ENCODE peak calls at places on chromosomes 3 and 15, in six cellular contexts. U is fibroblast of lung, Q is hepatocyte, L is spleen, X is ascending aorta, N is lower lobe of right lung. O is an unnamed sample. For H3K9me3 and H3K4me1, the result is how much of the 10 kb centered on the place peaks cover.

GRCh38 chr3:183896610-183897009 is 11.9 kb upstream of the PARL start:
- DNase-seq in U (no peak), Q (no peak), L (no peak), X (no peak), N (no peak), O (no peak)

GRCh38 chr3:69079269-69080159 is 651 bp downstream of the UBA3 start:
- DNase-seq in U (no peak), Q (peak), L (peak), X (no peak), N (no peak), O (peak)

GRCh38 chr15:31398677-31399260 is 72.1 kb downstream of the KLF13 start:
- DNase-seq in U (no peak), Q (no peak), L (no peak), X (no peak), N (no peak), O (peak)

GRCh38 chr15:90388462-90389182 is 580 bp downstream of the IQGAP1 start:
- DNase-seq in U (peak), Q (peak), L (peak), X (peak), N (peak), O (peak)

GRCh38 chr3:65342084-65342683 is 654.4 kb upstream of the ADAMTS9 start:
- DNase-seq in U (peak), Q (peak), L (peak), X (no peak), N (peak), O (peak)

GRCh38 chr3:151558621-151559020 is 97.8 kb upstream of the IGSF10 start:
- DNase-seq in U (peak), Q (no peak), L (no peak), X (peak), N (no peak), O (no peak)

GRCh38 chr3:34150987-34151386 is 352.6 kb downstream of the PDCD6IP start:
- DNase-seq in U (no peak), Q (no peak), L (no peak), X (no peak), N (no peak), O (no peak)

GRCh38 chr15:40942337-40942854 is 10.9 kb upstream of the CHAC1 start:
- DNase-seq in U (no peak), Q (no peak), L (no peak), X (no peak), N (no peak), O (no peak)

GRCh38 chr3:157078131-157078835 is 81.7 kb downstream of the CCNL1 start:
- DNase-seq in U (no peak), Q (no peak), L (no peak), X (no peak), N (no peak), O (no peak)

GRCh38 chr3:61237858-61238257 is 13.4 kb downstream of the FHIT start:
- DNase-seq in U (no peak), Q (no peak), L (no peak), X (no peak), N (no peak), O (no peak)

GRCh38 chr3:13088020-13089006 is 15.1 kb upstream of the IQSEC1 start:
- DNase-seq in U (no peak), Q (no peak), L (no peak), X (no peak), N (no peak), O (no peak)

GRCh38 chr3:18412684-18413083 is 12.5 kb downstream of the SATB1 start:
- DNase-seq in U (no peak), Q (no peak), L (no peak), X (no peak), N (no peak), O (no peak)

GRCh38 chr15:52306270-52306669 is 10.7 kb upstream of the MYO5C start:
- DNase-seq in U (peak), Q (no peak), L (no peak), X (no peak), N (no peak), O (no peak)

GRCh38 chr3:122688996-122689395 is 8.4 kb downstream of the PARP14 start:
- DNase-seq in U (no peak), Q (no peak), L (no peak), X (no peak), N (no peak), O (no peak)

GRCh38 chr15:88342666-88343065 is 86.1 kb upstream of the NTRK3 start:
- DNase-seq in U (no peak), Q (no peak), L (no peak), X (no peak), N (no peak), O (no peak)

GRCh38 chr3:13648060-13648743 is 99.3 kb downstream of the FBLN2 start:
- DNase-seq in U (peak), Q (peak), L (peak), X (peak), N (peak), O (peak)

GRCh38 chr15:84621358-84621979 is 20.7 kb downstream of the ZSCAN2 start:
- DNase-seq in U (no peak), Q (no peak), L (no peak), X (no peak), N (no peak), O (no peak)
- H3K9me3 ChIP-seq in U (under half), Q (under half), L (under half), X (under half), N (under half), O (under half)

DNA sequence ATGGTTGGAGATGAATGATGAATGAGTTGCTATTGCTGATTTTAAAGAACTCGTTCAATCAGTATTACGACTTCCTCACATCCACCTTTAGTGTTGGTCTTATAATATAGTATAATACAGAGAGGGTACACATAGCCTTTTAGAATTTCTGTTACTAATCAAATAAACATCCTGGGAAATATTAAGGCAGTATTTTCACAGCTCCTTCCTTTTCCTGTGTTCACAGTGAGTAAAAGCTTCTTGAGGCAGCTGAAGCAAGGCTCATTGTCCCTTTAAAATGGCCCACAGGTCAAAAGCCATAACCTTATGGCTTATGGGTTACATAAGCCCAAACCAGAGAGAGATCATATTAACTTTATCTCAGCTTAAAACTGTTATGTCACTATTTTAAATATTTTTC is 1.3 kb upstream of the BTLA start:
- DNase-seq in U (no peak), Q (no peak), L (no peak), X (no peak), N (no peak), O (no peak)
- H3K4me1 ChIP-seq in U (under half), Q (under half), L (under half), X (under half), N (under half), O (under half)

DNA sequence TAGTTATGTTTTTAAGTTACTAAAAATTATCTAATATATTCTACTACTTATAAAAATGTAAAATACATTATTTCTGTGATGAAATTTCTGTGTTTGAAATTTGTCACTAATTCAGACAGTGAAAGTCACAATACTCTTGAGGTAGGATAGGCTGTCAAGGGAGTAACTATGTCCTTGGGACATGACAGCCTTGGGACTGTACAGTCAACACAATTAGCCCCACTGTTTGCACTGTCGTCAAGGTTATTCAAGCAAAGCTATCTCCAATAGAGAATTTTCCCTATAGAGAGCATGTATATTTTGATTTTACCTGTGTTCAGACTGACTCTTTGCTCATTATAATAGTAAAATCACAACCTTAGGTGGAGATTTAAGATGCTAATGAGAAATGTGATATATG is 1476.4 kb upstream of the CADM2 start:
- DNase-seq in U (no peak), Q (no peak), L (no peak), X (no peak), N (no peak), O (no peak)
- H3K9me3 ChIP-seq in U (under half), Q (under half), L (under half), X (under half), N (under half), O (under half)

DNA sequence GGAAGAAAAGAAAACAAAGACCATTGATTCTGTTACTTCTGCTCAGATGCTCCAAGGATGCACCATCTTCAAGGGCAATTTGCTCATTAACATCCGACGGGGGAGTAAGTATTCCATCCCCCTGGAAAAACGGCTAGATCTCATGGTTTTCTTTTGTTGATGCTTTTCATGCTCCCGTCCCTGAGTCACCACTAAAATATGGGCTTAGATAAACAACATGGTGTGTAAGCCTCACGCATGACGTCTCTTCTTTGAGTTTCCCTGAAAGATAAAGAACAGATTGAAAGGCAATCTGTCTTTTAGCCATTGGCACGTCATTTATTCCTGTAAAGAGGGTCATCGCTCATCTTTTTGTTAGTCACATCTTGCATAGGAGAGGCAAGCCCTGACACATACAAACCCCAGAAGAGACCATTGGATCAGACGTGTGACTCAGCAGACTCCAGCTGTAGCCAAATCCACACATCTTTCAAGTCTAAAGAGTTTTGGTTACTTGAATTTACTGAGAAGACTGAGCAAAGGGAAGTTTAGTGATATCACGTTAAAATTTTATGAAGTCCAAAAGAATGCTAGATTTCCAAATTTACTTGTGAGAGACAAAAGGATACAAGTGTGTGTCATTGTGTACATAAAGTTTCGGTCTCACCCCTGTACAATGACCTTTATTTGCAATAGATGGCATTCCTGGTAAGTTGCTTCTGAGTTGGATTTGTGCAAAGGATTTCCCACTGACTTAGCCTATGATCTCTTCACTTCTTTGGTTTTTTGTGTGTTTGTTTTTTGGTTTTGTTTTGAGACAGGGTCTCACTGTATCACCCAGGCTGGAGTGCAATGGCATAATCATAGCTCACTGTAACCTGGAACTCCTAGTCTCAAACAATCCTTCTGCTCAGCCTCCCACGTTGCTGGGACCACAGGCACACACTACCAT is 110.5 kb downstream of the PGPEP1L start:
- DNase-seq in U (peak), Q (peak), L (no peak), X (peak), N (no peak), O (no peak)
- H3K4me1 ChIP-seq in U (under half), Q (under half), L (under half), X (under half), N (under half), O (under half)

DNA sequence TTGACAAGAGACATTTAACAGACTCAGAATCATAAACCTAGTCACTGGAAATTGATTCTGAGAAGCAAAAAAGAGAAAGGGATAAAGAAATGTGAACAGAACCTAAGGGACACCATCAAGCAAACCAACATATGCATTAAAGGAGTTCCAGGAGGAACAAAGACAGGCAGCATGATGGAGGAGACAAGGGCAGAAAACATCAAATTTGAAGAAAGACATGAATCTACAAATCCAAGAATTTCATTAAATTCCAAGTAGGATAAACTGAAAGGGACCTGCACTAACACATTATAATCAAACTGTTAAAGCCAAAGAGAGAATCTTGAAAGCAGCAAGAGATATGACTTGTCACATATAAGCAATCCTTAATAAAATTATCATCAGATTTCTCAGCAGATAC is 122.3 kb downstream of the STT3B start:
- DNase-seq in U (no peak), Q (no peak), L (no peak), X (no peak), N (no peak), O (no peak)
- H3K9me3 ChIP-seq in U (under half), Q (under half), L (half or more), X (under half), N (half or more), O (under half)

DNA sequence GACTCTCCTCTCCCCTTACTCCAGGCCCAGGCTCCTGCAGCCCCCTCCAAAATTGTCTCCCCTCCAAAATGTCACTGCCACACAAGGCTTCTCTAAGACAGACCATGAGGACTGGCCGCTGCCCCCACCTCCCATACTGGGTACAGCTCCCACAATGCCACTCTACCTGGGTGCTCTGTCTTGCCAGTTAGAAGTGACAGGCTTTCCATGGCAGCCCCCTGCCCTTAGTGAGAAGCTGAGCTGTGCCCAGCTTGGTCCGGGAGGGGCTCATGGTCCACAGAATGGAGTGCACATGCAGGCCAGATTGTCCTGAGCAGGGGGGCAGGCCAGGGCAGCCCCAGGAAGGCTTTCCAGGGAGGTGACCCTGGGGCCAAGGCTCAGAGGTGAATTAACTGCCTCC is 3.0 kb upstream of the CLK3 start:
- DNase-seq in U (no peak), Q (no peak), L (no peak), X (no peak), N (no peak), O (no peak)
- H3K4me1 ChIP-seq in U (under half), Q (under half), L (under half), X (under half), N (under half), O (under half)

GRCh38 chr15:100186366-100186765 is 155.4 kb downstream of the ADAMTS17 start:
- DNase-seq in U (no peak), Q (no peak), L (peak), X (no peak), N (no peak), O (no peak)
- H3K9me3 ChIP-seq in U (under half), Q (under half), L (under half), X (under half), N (under half), O (under half)

GRCh38 chr15:74962219-74962618 is 5.6 kb upstream of the RPP25 start:
- DNase-seq in U (no peak), Q (no peak), L (no peak), X (no peak), N (no peak), O (no peak)

GRCh38 chr15:74960286-74960685 is 3.7 kb upstream of the RPP25 start:
- DNase-seq in U (no peak), Q (no peak), L (no peak), X (no peak), N (no peak), O (no peak)

GRCh38 chr15:74960995-74961588 is 4.5 kb upstream of the RPP25 start:
- DNase-seq in U (no peak), Q (no peak), L (no peak), X (no peak), N (no peak), O (no peak)

GRCh38 chr15:74962671-74963070 is 6.1 kb upstream of the RPP25 start:
- DNase-seq in U (no peak), Q (no peak), L (no peak), X (no peak), N (no peak), O (peak)

DNA sequence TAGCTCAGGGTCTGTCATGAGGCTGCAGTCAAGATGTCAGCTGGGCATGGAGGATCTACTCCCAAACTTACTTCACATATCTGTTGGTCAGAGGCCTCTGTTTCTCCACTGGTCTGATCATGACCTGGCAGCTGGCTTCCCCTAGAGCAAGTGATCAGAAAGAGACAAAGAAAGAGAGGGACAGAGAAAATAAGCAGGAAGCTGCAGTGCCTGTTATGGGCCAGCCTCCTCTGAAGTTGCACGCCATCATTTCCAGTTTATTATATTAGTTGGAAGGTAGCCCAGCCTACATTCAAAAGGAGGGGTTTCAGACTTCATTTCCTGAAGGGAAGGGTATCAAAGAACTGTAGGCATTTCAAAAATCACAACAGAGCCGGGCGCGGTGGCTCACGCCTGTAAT is 5.0 kb upstream of the RPP25 start:
- DNase-seq in U (no peak), Q (no peak), L (no peak), X (no peak), N (no peak), O (no peak)
- H3K4me1 ChIP-seq in U (under half), Q (under half), L (under half), X (under half), N (under half), O (under half)